ENCODE peak calls at places on chromosome 1, in six cellular contexts. Y, A, W, E, C and F are unnamed samples.
A peak's percentile ranks its signal among the peaks of the same experiment; 100 is the strongest.

GRCh38 chr1:205013683-205014367 is 29.2 kb upstream of the CNTN2 start:
- DNase-seq in W (peak; percentile 37), Y (peak; percentile 9), E (peak; percentile 54), C (peak; percentile 65), A (no peak), F (peak; percentile 60)

GRCh38 chr1:166882893-166883292 is 6.8 kb upstream of the TADA1 start:
- DNase-seq in E (no peak), A (no peak), C (no peak), W (no peak), Y (no peak), F (no peak)

GRCh38 chr1:19974822-19975416 is 4.5 kb downstream of the PLA2G2A start:
- DNase-seq in Y (peak; percentile 61), W (no peak), C (peak; percentile 74), E (peak; percentile 71), A (no peak), F (no peak)

GRCh38 chr1:228097333-228098081 is 5.6 kb downstream of the C1orf35 start:
- DNase-seq in Y (no peak), C (no peak), W (peak; percentile 2), A (no peak), E (no peak), F (no peak)

GRCh38 chr1:227417622-227418245 is 99.4 kb upstream of the CDC42BPA start:
- DNase-seq in W (no peak), A (no peak), Y (no peak), C (no peak), E (no peak), F (no peak)

GRCh38 chr1:37477198-37477931 is 3.0 kb downstream of the ZC3H12A start:
- DNase-seq in E (peak; percentile 41), A (peak; percentile 57), W (no peak), Y (peak; percentile 80), C (peak; percentile 74), F (no peak)

GRCh38 chr1:224377676-224378006 is 21.0 kb downstream of the CNIH4 start:
- DNase-seq in W (no peak), E (no peak), C (peak; percentile 71), Y (peak; percentile 48), A (no peak), F (no peak)

GRCh38 chr1:45543599-45544417 is 6.8 kb upstream of the AKR1A1 start:
- DNase-seq in Y (no peak), W (no peak), C (peak; percentile 28), A (peak; percentile 27), E (no peak), F (no peak)

GRCh38 chr1:208475449-208475848 is 231.3 kb upstream of the PLXNA2 start:
- DNase-seq in A (no peak), Y (peak; percentile 51), E (peak; percentile 49), C (peak; percentile 6), W (no peak), F (peak; percentile 25)

GRCh38 chr1:84145051-84145450 is 980 bp downstream of the PRKACB start:
- DNase-seq in A (no peak), E (no peak), C (peak; percentile 14), W (no peak), Y (no peak), F (no peak)

GRCh38 chr1:228494044-228494353 is 6.8 kb downstream of the RNF187 start:
- DNase-seq in C (no peak), E (no peak), A (no peak), W (no peak), Y (no peak), F (no peak)

GRCh38 chr1:33274446-33274845 is 18.2 kb downstream of the ZNF362 start:
- DNase-seq in A (no peak), E (no peak), Y (no peak), C (no peak), W (no peak), F (no peak)

GRCh38 chr1:240409615-240410014 is 202.3 kb downstream of the GREM2 start:
- DNase-seq in A (no peak), W (no peak), Y (no peak), C (no peak), E (no peak), F (no peak)

GRCh38 chr1:208015255-208015654 is 104.3 kb upstream of the CD34 start:
- DNase-seq in C (no peak), A (no peak), W (no peak), E (no peak), Y (no peak), F (no peak)

GRCh38 chr1:28370220-28371010 is 875 bp downstream of the PHACTR4 start:
- DNase-seq in A (peak; percentile 20), E (peak; percentile 68), Y (peak; percentile 53), W (peak; percentile 31), C (peak; percentile 58), F (peak; percentile 8)

GRCh38 chr1:193712356-193712755 is 525.9 kb upstream of the B3GALT2 start:
- DNase-seq in C (no peak), W (no peak), A (no peak), E (no peak), Y (no peak), F (no peak)

GRCh38 chr1:19643602-19644419 is at the start of gene NBL1:
- DNase-seq in E (peak; percentile 76), A (peak; percentile 71), W (peak; percentile 82), Y (peak; percentile 67), C (peak; percentile 69), F (peak; percentile 61)

GRCh38 chr1:3495776-3496745 is 41.6 kb downstream of the ARHGEF16 start:
- DNase-seq in C (peak; percentile 57), A (no peak), Y (peak; percentile 73), W (no peak), E (no peak), F (no peak)

GRCh38 chr1:49435291-49435690 is 588.5 kb downstream of the AGBL4 start:
- DNase-seq in E (no peak), Y (no peak), A (no peak), W (no peak), C (peak; percentile 13), F (no peak)

GRCh38 chr1:222454782-222455181 is 93.1 kb downstream of the HHIPL2 start:
- DNase-seq in A (peak; percentile 10), C (peak; percentile 50), Y (peak; percentile 61), W (no peak), E (no peak), F (no peak)

GRCh38 chr1:234433563-234434285 is 45.3 kb downstream of the TARBP1 start:
- DNase-seq in E (peak; percentile 49), A (no peak), C (peak; percentile 86), Y (peak; percentile 46), W (no peak), F (no peak)

GRCh38 chr1:236516929-236517704 is 6.7 kb upstream of the LGALS8 start:
- DNase-seq in W (no peak), A (no peak), E (no peak), Y (peak; percentile 66), C (peak; percentile 82), F (no peak)

GRCh38 chr1:146031476-146031875 is 9.9 kb upstream of the HJV start:
- DNase-seq in Y (no peak), A (no peak), E (no peak), C (no peak), W (no peak), F (peak; percentile 27)

GRCh38 chr1:24849653-24850295 is 80.3 kb downstream of the RUNX3 start:
- DNase-seq in E (peak; percentile 49), W (no peak), A (peak; percentile 12), Y (peak; percentile 24), C (no peak), F (no peak)

GRCh38 chr1:193569696-193570269 is 383.4 kb upstream of the B3GALT2 start:
- DNase-seq in C (peak; percentile 93), Y (peak; percentile 71), E (no peak), W (no peak), A (no peak), F (no peak)

GRCh38 chr1:110607663-110608230 is 1.6 kb upstream of the KCNA2 start:
- DNase-seq in Y (no peak), W (no peak), E (no peak), C (no peak), A (no peak), F (no peak)

GRCh38 chr1:53580739-53581475 is 121.7 kb downstream of the DMRTB1 start:
- DNase-seq in W (no peak), A (no peak), C (no peak), E (no peak), Y (no peak), F (no peak)

GRCh38 chr1:33297911-33298622 is 22.8 kb downstream of the A3GALT2 start:
- DNase-seq in Y (no peak), A (no peak), W (no peak), E (no peak), C (no peak), F (no peak)

GRCh38 chr1:209428241-209428921 is 155.1 kb upstream of the CAMK1G start:
- DNase-seq in C (no peak), Y (no peak), E (no peak), A (no peak), W (no peak), F (no peak)

GRCh38 chr1:32336963-32337675 is 1.1 kb upstream of the MARCKSL1 start:
- DNase-seq in W (no peak), Y (peak; percentile 71), A (no peak), C (peak; percentile 53), E (peak; percentile 45), F (no peak)

GRCh38 chr1:93579891-93580290 is 101.7 kb downstream of the BCAR3 start:
- DNase-seq in Y (peak; percentile 87), C (peak; percentile 92), A (no peak), W (no peak), E (no peak), F (no peak)

GRCh38 chr1:32977546-32978087 is 13.0 kb upstream of the RNF19B start:
- DNase-seq in Y (no peak), W (no peak), A (no peak), E (no peak), C (no peak), F (no peak)

GRCh38 chr1:14836426-14837140 is 238.1 kb downstream of the KAZN start:
- DNase-seq in Y (no peak), A (no peak), E (no peak), W (no peak), C (no peak), F (no peak)